ENCODE peak calls at places on chromosome 7, in nine cellular contexts. U is IMR-90, D is suprapubic skin, L is HCT116, F is tibial nerve, R is Peyer's patch, H is uterus, I is adrenal gland, O is body of pancreas. G is an unnamed sample.

GRCh38 chr7:55571534-55572377 is 546 bp downstream of the VOPP1 start:
- DNase-seq in D (peak), R (peak), F (peak), O (peak), U (peak), I (peak), H (peak), L (no peak), G (peak)

GRCh38 chr7:95899919-95900513 is 127.7 kb downstream of the DYNC1I1 start:
- DNase-seq in O (no peak), L (no peak), F (no peak), U (no peak), H (no peak), D (no peak), I (no peak), R (no peak), G (no peak)

GRCh38 chr7:71236488-71237179 is 104.7 kb downstream of the GALNT17 start:
- DNase-seq in I (peak), F (no peak), H (no peak), D (no peak), U (no peak), O (no peak), L (no peak), R (no peak), G (no peak)

GRCh38 chr7:97024209-97025129 is at the start of gene DLX5:
- DNase-seq in O (no peak), D (peak), F (no peak), I (no peak), U (peak), R (no peak), H (no peak), L (no peak), G (no peak)

GRCh38 chr7:98922392-98923107 is 44.2 kb downstream of the TRRAP start:
- DNase-seq in I (peak), O (peak), H (no peak), R (no peak), L (no peak), U (peak), F (peak), D (no peak), G (peak)

GRCh38 chr7:116307253-116307652 is 96.9 kb downstream of the TES start:
- DNase-seq in O (no peak), I (no peak), F (no peak), L (no peak), U (no peak), H (no peak), R (no peak), D (no peak), G (no peak)

GRCh38 chr7:149302865-149303264 is 40.9 kb downstream of the ZNF783 start:
- DNase-seq in I (peak), L (no peak), O (no peak), U (no peak), F (no peak), D (no peak), R (no peak), H (no peak), G (no peak)

GRCh38 chr7:95628831-95629439 is 32.6 kb upstream of the PDK4 start:
- DNase-seq in U (peak), F (no peak), D (no peak), O (peak), I (no peak), L (no peak), H (no peak), R (no peak), G (no peak)

GRCh38 chr7:10121641-10122040 is 852.0 kb upstream of the PHF14 start:
- DNase-seq in R (no peak), F (no peak), D (no peak), O (no peak), U (no peak), L (no peak), H (no peak), I (no peak), G (no peak)

GRCh38 chr7:70035955-70036354 is 437.7 kb downstream of the AUTS2 start:
- DNase-seq in R (no peak), L (no peak), H (no peak), D (no peak), U (no peak), F (no peak), I (no peak), O (no peak), G (no peak)

GRCh38 chr7:124723012-124723411 is 42.6 kb downstream of the GPR37 start:
- DNase-seq in O (no peak), I (no peak), H (no peak), U (peak), L (peak), F (no peak), R (no peak), D (no peak), G (no peak)

GRCh38 chr7:78232806-78233205 is 434.2 kb downstream of the PHTF2 start:
- DNase-seq in R (no peak), U (peak), D (no peak), L (no peak), O (no peak), H (no peak), F (no peak), I (no peak), G (no peak)

GRCh38 chr7:130273863-130274262 is 7.2 kb downstream of the CPA2 start:
- DNase-seq in H (peak), L (no peak), U (peak), D (no peak), R (no peak), O (no peak), I (no peak), F (no peak), G (no peak)

GRCh38 chr7:64874114-64874513 is 29.0 kb upstream of the ZNF273 start:
- DNase-seq in I (peak), H (no peak), F (no peak), O (no peak), L (no peak), R (no peak), U (no peak), D (peak), G (no peak)

GRCh38 chr7:29626730-29627129 is 63.1 kb downstream of the PRR15 start:
- DNase-seq in O (no peak), F (no peak), H (no peak), U (no peak), R (no peak), D (no peak), I (no peak), L (no peak), G (no peak)

GRCh38 chr7:101952355-101953247 is 135.2 kb downstream of the CUX1 start:
- DNase-seq in F (no peak), R (no peak), I (no peak), D (no peak), O (no peak), U (peak), H (peak), L (peak), G (no peak)

GRCh38 chr7:66804001-66804400 is 63.5 kb downstream of the RABGEF1 start:
- DNase-seq in D (no peak), U (no peak), L (no peak), F (no peak), O (no peak), I (peak), R (no peak), H (no peak), G (no peak)

GRCh38 chr7:21468969-21469368 is 41.1 kb downstream of the SP4 start:
- DNase-seq in F (no peak), H (no peak), L (no peak), R (no peak), U (no peak), D (no peak), I (no peak), O (no peak), G (no peak)

GRCh38 chr7:127786184-127786583 is 134.2 kb downstream of the SND1 start:
- DNase-seq in F (no peak), O (no peak), L (no peak), U (peak), I (no peak), H (no peak), D (no peak), R (no peak), G (no peak)

GRCh38 chr7:157096286-157097055 is 42.3 kb upstream of the UBE3C start:
- DNase-seq in L (no peak), U (no peak), D (no peak), O (no peak), I (no peak), F (no peak), H (no peak), R (no peak), G (no peak)

GRCh38 chr7:100578246-100579183 is 4.8 kb upstream of the SAP25 start:
- DNase-seq in R (no peak), O (no peak), D (no peak), F (no peak), H (no peak), I (no peak), L (no peak), U (no peak), G (no peak)

GRCh38 chr7:121395494-121395960 is 581 bp downstream of the FAM3C start:
- DNase-seq in I (no peak), F (no peak), H (no peak), L (no peak), O (peak), U (peak), R (peak), D (peak), G (peak)

GRCh38 chr7:24881622-24882021 is 98.4 kb downstream of the OSBPL3 start:
- DNase-seq in I (no peak), R (no peak), D (no peak), L (no peak), O (no peak), F (no peak), U (no peak), H (no peak), G (no peak)

GRCh38 chr7:44277851-44278250 is 47.5 kb downstream of the CAMK2B start:
- DNase-seq in R (no peak), F (no peak), D (peak), H (no peak), U (peak), L (no peak), O (peak), I (peak), G (no peak)

GRCh38 chr7:48426331-48426965 is 255.2 kb downstream of the ABCA13 start:
- DNase-seq in F (no peak), H (no peak), D (no peak), L (no peak), U (no peak), I (no peak), O (no peak), R (no peak), G (no peak)

GRCh38 chr7:149714910-149715471 is 58.4 kb downstream of the ZNF467 start:
- DNase-seq in I (peak), O (peak), D (peak), L (no peak), U (peak), F (no peak), H (peak), R (peak), G (no peak)

GRCh38 chr7:122886357-122887081 is at the start of gene CADPS2:
- DNase-seq in D (peak), L (peak), I (peak), R (peak), O (peak), H (peak), F (peak), U (peak), G (peak)

GRCh38 chr7:134613623-134614347 is 32.9 kb upstream of the BPGM start:
- DNase-seq in F (no peak), R (no peak), I (no peak), H (no peak), L (no peak), U (peak), D (no peak), O (no peak), G (no peak)

GRCh38 chr7:42340462-42340861 is 103.5 kb upstream of the GLI3 start:
- DNase-seq in O (no peak), F (no peak), R (no peak), L (no peak), I (no peak), D (no peak), U (no peak), H (no peak), G (no peak)

GRCh38 chr7:132161231-132161915 is 414.9 kb downstream of the PLXNA4 start:
- DNase-seq in I (peak), D (no peak), L (no peak), H (no peak), O (no peak), U (no peak), R (no peak), F (no peak), G (no peak)

GRCh38 chr7:130995252-130996081 is 261.5 kb upstream of the KLF14 start:
- DNase-seq in R (no peak), O (peak), D (no peak), I (no peak), U (no peak), L (peak), H (no peak), F (no peak), G (no peak)

GRCh38 chr7:28685660-28686417 is 272.3 kb downstream of the TRIL start:
- DNase-seq in H (peak), R (peak), U (peak), O (peak), L (peak), D (peak), I (peak), F (peak), G (peak)

GRCh38 chr7:43764039-43764789 is 5.7 kb downstream of the BLVRA start:
- DNase-seq in I (peak), R (peak), U (no peak), D (no peak), O (peak), L (no peak), H (peak), F (peak), G (peak)

GRCh38 chr7:122885583-122886356 is 490 bp downstream of the CADPS2 start:
- DNase-seq in R (no peak), U (no peak), I (peak), H (peak), F (no peak), O (peak), L (no peak), D (peak), G (no peak)

GRCh38 chr7:155920068-155920461 is 107.8 kb upstream of the SHH start:
- DNase-seq in I (no peak), L (no peak), H (no peak), O (no peak), D (no peak), F (no peak), U (no peak), R (no peak), G (no peak)

GRCh38 chr7:41257660-41258059 is 445.2 kb downstream of the INHBA start:
- DNase-seq in O (no peak), H (no peak), L (no peak), D (no peak), F (no peak), R (no peak), U (no peak), I (no peak), G (no peak)

GRCh38 chr7:105610165-105610930 is 29.1 kb upstream of the EFCAB10 start:
- DNase-seq in U (no peak), R (no peak), L (no peak), H (no peak), I (no peak), D (no peak), O (no peak), F (no peak), G (no peak)
- TF ChIP-seq POLR2A in U (no peak), R (no peak), L (no peak), H (no peak), I (no peak), D (no peak), O (no peak), F (no peak), G (no peak)

GRCh38 chr7:73622909-73623797 is 1.2 kb downstream of the MLXIPL start:
- DNase-seq in L (no peak), R (no peak), U (no peak), O (peak), I (peak), D (peak), H (no peak), F (no peak), G (peak)
- TF ChIP-seq POLR2A in L (no peak), R (peak), U (no peak), O (peak), I (peak), D (no peak), H (no peak), F (no peak), G (no peak)

DNA sequence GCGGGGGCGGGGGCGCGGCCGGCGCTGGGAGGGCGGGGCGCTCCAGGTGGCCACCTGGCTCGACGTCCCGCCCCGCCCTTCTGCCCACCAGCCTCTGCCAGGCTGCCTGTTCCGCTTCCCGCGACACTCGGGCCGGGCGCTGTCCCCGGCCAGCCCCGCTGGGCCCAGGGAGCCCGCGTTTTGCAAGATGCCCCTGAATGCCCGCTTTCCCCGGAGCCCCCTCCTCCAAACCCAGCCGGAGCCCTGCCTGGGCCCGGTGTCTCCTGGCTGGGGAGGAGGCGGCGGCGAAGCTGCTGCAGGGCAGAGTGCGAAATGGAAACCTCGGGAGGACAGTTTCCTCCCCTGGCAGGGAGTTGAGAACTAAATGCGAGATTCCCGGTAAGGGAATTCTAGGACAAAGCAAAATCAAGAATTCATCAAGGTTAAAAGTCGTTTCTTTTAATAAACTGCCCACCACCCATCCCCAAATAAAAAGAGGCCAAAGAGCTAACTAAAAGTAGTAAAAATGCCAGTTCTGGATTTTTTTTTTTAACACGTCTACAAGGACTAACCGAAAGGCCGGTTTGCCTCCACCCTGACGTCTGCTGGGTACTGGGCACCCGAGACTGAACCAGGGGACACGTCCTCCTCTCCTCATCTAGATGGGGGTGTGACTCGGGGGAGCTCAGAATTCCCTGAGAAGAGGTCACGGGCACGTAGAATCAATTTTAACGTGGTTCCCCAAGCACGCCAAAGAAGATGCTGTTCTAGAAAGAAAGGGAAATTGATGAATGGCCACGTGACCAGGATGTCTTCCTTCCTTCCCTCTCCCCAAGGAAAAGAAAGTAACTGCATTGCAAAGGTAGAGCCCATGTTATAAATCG is 200.4 kb upstream of the NFE2L3 start:
- DNase-seq in H (no peak), F (no peak), R (no peak), D (peak), I (peak), U (no peak), O (peak), L (no peak), G (no peak)
- TF ChIP-seq POLR2A in H (no peak), F (no peak), R (peak), D (peak), I (peak), U (no peak), O (peak), L (no peak), G (no peak)

GRCh38 chr7:159020987-159021386 is 123.7 kb downstream of the VIPR2 start:
- DNase-seq in L (peak), H (no peak), D (peak), F (no peak), O (no peak), R (no peak), U (no peak), I (no peak), G (peak)
- TF ChIP-seq POLR2A in L (peak), H (no peak), D (no peak), F (no peak), O (no peak), R (no peak), U (no peak), I (no peak), G (no peak)

GRCh38 chr7:87599336-87599735 is 1.3 kb downstream of the ABCB1 start:
- DNase-seq in L (no peak), R (peak), F (no peak), H (no peak), U (no peak), D (no peak), I (peak), O (no peak), G (peak)
- TF ChIP-seq POLR2A in L (no peak), R (peak), F (no peak), H (no peak), U (no peak), D (no peak), I (peak), O (no peak), G (no peak)

G was measured in erythroblast.